ENCODE peak calls at places on chromosomes 13 and 19, in ten cellular contexts. One of them, this sample, is unnamed.

GRCh38 chr19:28435551-28436261 is 777.2 kb downstream of the UQCRFS1 start:
- DNase-seq in kidney: no peak
- DNase-seq in thoracic aorta: no peak
- DNase-seq in fibroblast of the aortic adventitia: peak
- DNase-seq in stimulated activated CD4-positive, alpha-beta T cell treated with anti-CD3 and anti-CD28 coated beads, TNF-alpha, amount 100 ng/mL, for 24 hours: no peak
- DNase-seq in HEK293T: no peak
- DNase-seq in SK-N-SH: no peak
- DNase-seq in iris pigment epithelial cell: no peak
- DNase-seq in dorsolateral prefrontal cortex: no peak
- DNase-seq in PC-3: no peak
- DNase-seq in this sample: no peak

GRCh38 chr19:46378268-46378667 is 31.4 kb downstream of the PPP5C start:
- DNase-seq in iris pigment epithelial cell: peak
- DNase-seq in HEK293T: no peak
- DNase-seq in dorsolateral prefrontal cortex: no peak
- DNase-seq in stimulated activated CD4-positive, alpha-beta T cell treated with anti-CD3 and anti-CD28 coated beads, TNF-alpha, amount 100 ng/mL, for 24 hours: no peak
- DNase-seq in thoracic aorta: no peak
- DNase-seq in SK-N-SH: no peak
- DNase-seq in fibroblast of the aortic adventitia: peak
- DNase-seq in kidney: no peak
- DNase-seq in PC-3: no peak
- DNase-seq in this sample: no peak

GRCh38 chr19:4088065-4088679 is 21.5 kb upstream of the ZBTB7A start:
- DNase-seq in fibroblast of the aortic adventitia: no peak
- DNase-seq in HEK293T: no peak
- DNase-seq in dorsolateral prefrontal cortex: no peak
- DNase-seq in PC-3: no peak
- DNase-seq in stimulated activated CD4-positive, alpha-beta T cell treated with anti-CD3 and anti-CD28 coated beads, TNF-alpha, amount 100 ng/mL, for 24 hours: no peak
- DNase-seq in thoracic aorta: no peak
- DNase-seq in SK-N-SH: no peak
- DNase-seq in kidney: no peak
- DNase-seq in iris pigment epithelial cell: no peak
- DNase-seq in this sample: no peak

GRCh38 chr13:21465710-21466160 is 6.6 kb upstream of the ZDHHC20 start:
- DNase-seq in iris pigment epithelial cell: no peak
- DNase-seq in fibroblast of the aortic adventitia: no peak
- DNase-seq in HEK293T: no peak
- DNase-seq in PC-3: peak
- DNase-seq in SK-N-SH: no peak
- DNase-seq in kidney: no peak
- DNase-seq in thoracic aorta: no peak
- DNase-seq in dorsolateral prefrontal cortex: no peak
- DNase-seq in stimulated activated CD4-positive, alpha-beta T cell treated with anti-CD3 and anti-CD28 coated beads, TNF-alpha, amount 100 ng/mL, for 24 hours: no peak
- DNase-seq in this sample: no peak

GRCh38 chr19:46225558-46226004 is 4.0 kb upstream of the IGFL1 start:
- DNase-seq in dorsolateral prefrontal cortex: no peak
- DNase-seq in PC-3: peak
- DNase-seq in iris pigment epithelial cell: no peak
- DNase-seq in kidney: no peak
- DNase-seq in HEK293T: no peak
- DNase-seq in fibroblast of the aortic adventitia: peak
- DNase-seq in thoracic aorta: no peak
- DNase-seq in SK-N-SH: no peak
- DNase-seq in stimulated activated CD4-positive, alpha-beta T cell treated with anti-CD3 and anti-CD28 coated beads, TNF-alpha, amount 100 ng/mL, for 24 hours: no peak
- DNase-seq in this sample: no peak

GRCh38 chr19:8320564-8321066 is 560 bp downstream of the NDUFA7 start:
- DNase-seq in fibroblast of the aortic adventitia: no peak
- DNase-seq in iris pigment epithelial cell: no peak
- DNase-seq in HEK293T: no peak
- DNase-seq in kidney: no peak
- DNase-seq in SK-N-SH: no peak
- DNase-seq in PC-3: no peak
- DNase-seq in stimulated activated CD4-positive, alpha-beta T cell treated with anti-CD3 and anti-CD28 coated beads, TNF-alpha, amount 100 ng/mL, for 24 hours: no peak
- DNase-seq in dorsolateral prefrontal cortex: no peak
- DNase-seq in thoracic aorta: no peak
- DNase-seq in this sample: no peak

GRCh38 chr19:4662812-4663211 is 7.3 kb downstream of the MYDGF start:
- DNase-seq in fibroblast of the aortic adventitia: no peak
- DNase-seq in kidney: no peak
- DNase-seq in HEK293T: no peak
- DNase-seq in SK-N-SH: no peak
- DNase-seq in thoracic aorta: no peak
- DNase-seq in PC-3: no peak
- DNase-seq in stimulated activated CD4-positive, alpha-beta T cell treated with anti-CD3 and anti-CD28 coated beads, TNF-alpha, amount 100 ng/mL, for 24 hours: no peak
- DNase-seq in dorsolateral prefrontal cortex: no peak
- DNase-seq in iris pigment epithelial cell: no peak
- DNase-seq in this sample: no peak

GRCh38 chr19:55206664-55207500 is 2.4 kb downstream of the PTPRH start:
- DNase-seq in dorsolateral prefrontal cortex: peak
- DNase-seq in PC-3: peak
- DNase-seq in iris pigment epithelial cell: peak
- DNase-seq in HEK293T: peak
- DNase-seq in thoracic aorta: no peak
- DNase-seq in SK-N-SH: peak
- DNase-seq in fibroblast of the aortic adventitia: peak
- DNase-seq in kidney: peak
- DNase-seq in stimulated activated CD4-positive, alpha-beta T cell treated with anti-CD3 and anti-CD28 coated beads, TNF-alpha, amount 100 ng/mL, for 24 hours: peak
- DNase-seq in this sample: no peak

GRCh38 chr13:99955747-99956472 is 15.7 kb downstream of the ZIC5 start:
- DNase-seq in fibroblast of the aortic adventitia: peak
- DNase-seq in iris pigment epithelial cell: peak
- DNase-seq in stimulated activated CD4-positive, alpha-beta T cell treated with anti-CD3 and anti-CD28 coated beads, TNF-alpha, amount 100 ng/mL, for 24 hours: no peak
- DNase-seq in SK-N-SH: no peak
- DNase-seq in dorsolateral prefrontal cortex: no peak
- DNase-seq in HEK293T: no peak
- DNase-seq in kidney: no peak
- DNase-seq in thoracic aorta: no peak
- DNase-seq in PC-3: no peak
- DNase-seq in this sample: no peak

GRCh38 chr19:21823224-21823623 is 12.8 kb downstream of the ZNF43 start:
- DNase-seq in fibroblast of the aortic adventitia: no peak
- DNase-seq in stimulated activated CD4-positive, alpha-beta T cell treated with anti-CD3 and anti-CD28 coated beads, TNF-alpha, amount 100 ng/mL, for 24 hours: no peak
- DNase-seq in kidney: no peak
- DNase-seq in HEK293T: no peak
- DNase-seq in PC-3: no peak
- DNase-seq in SK-N-SH: no peak
- DNase-seq in dorsolateral prefrontal cortex: no peak
- DNase-seq in thoracic aorta: no peak
- DNase-seq in iris pigment epithelial cell: no peak
- DNase-seq in this sample: no peak

GRCh38 chr13:37068962-37069361 is 9.5 kb upstream of the SUPT20H start:
- DNase-seq in PC-3: peak
- DNase-seq in kidney: no peak
- DNase-seq in HEK293T: no peak
- DNase-seq in thoracic aorta: no peak
- DNase-seq in iris pigment epithelial cell: peak
- DNase-seq in stimulated activated CD4-positive, alpha-beta T cell treated with anti-CD3 and anti-CD28 coated beads, TNF-alpha, amount 100 ng/mL, for 24 hours: no peak
- DNase-seq in fibroblast of the aortic adventitia: peak
- DNase-seq in SK-N-SH: peak
- DNase-seq in dorsolateral prefrontal cortex: no peak
- DNase-seq in this sample: no peak

GRCh38 chr19:38650911-38651584 is 3.6 kb downstream of the ACTN4 start:
- DNase-seq in iris pigment epithelial cell: peak
- DNase-seq in kidney: no peak
- DNase-seq in PC-3: peak
- DNase-seq in HEK293T: no peak
- DNase-seq in stimulated activated CD4-positive, alpha-beta T cell treated with anti-CD3 and anti-CD28 coated beads, TNF-alpha, amount 100 ng/mL, for 24 hours: no peak
- DNase-seq in dorsolateral prefrontal cortex: no peak
- DNase-seq in SK-N-SH: no peak
- DNase-seq in thoracic aorta: no peak
- DNase-seq in fibroblast of the aortic adventitia: peak
- DNase-seq in this sample: no peak

GRCh38 chr19:21264891-21265290 is 64.3 kb downstream of the ZNF708 start:
- DNase-seq in HEK293T: no peak
- DNase-seq in stimulated activated CD4-positive, alpha-beta T cell treated with anti-CD3 and anti-CD28 coated beads, TNF-alpha, amount 100 ng/mL, for 24 hours: no peak
- DNase-seq in PC-3: no peak
- DNase-seq in fibroblast of the aortic adventitia: no peak
- DNase-seq in dorsolateral prefrontal cortex: no peak
- DNase-seq in iris pigment epithelial cell: no peak
- DNase-seq in thoracic aorta: no peak
- DNase-seq in kidney: no peak
- DNase-seq in SK-N-SH: no peak
- DNase-seq in this sample: no peak

GRCh38 chr19:2077398-2077797 is 18.7 kb downstream of the MOB3A start:
- DNase-seq in kidney: peak
- DNase-seq in dorsolateral prefrontal cortex: no peak
- DNase-seq in fibroblast of the aortic adventitia: no peak
- DNase-seq in PC-3: no peak
- DNase-seq in SK-N-SH: peak
- DNase-seq in thoracic aorta: no peak
- DNase-seq in iris pigment epithelial cell: no peak
- DNase-seq in stimulated activated CD4-positive, alpha-beta T cell treated with anti-CD3 and anti-CD28 coated beads, TNF-alpha, amount 100 ng/mL, for 24 hours: no peak
- DNase-seq in HEK293T: no peak
- DNase-seq in this sample: no peak

GRCh38 chr13:101493541-101493940 is 41.1 kb downstream of the ITGBL1 start:
- DNase-seq in HEK293T: no peak
- DNase-seq in PC-3: no peak
- DNase-seq in iris pigment epithelial cell: no peak
- DNase-seq in stimulated activated CD4-positive, alpha-beta T cell treated with anti-CD3 and anti-CD28 coated beads, TNF-alpha, amount 100 ng/mL, for 24 hours: no peak
- DNase-seq in fibroblast of the aortic adventitia: no peak
- DNase-seq in dorsolateral prefrontal cortex: no peak
- DNase-seq in thoracic aorta: no peak
- DNase-seq in kidney: no peak
- DNase-seq in SK-N-SH: no peak
- DNase-seq in this sample: no peak